ENCODE peak calls at places on chromosomes 2 and 18, in five cellular contexts. X, W, I, M and F are unnamed samples.

GRCh38 chr18:8507361-8507760 is 101.9 kb upstream of the RAB12 start:
- DNase-seq in X (no peak), W (no peak), I (no peak), M (no peak), F (no peak)

GRCh38 chr18:13916559-13916958 is 1.2 kb upstream of the MC2R start:
- DNase-seq in X (no peak), W (no peak), I (no peak), M (no peak), F (no peak)

GRCh38 chr2:60962534-60962933 is 55.0 kb upstream of the PEX13 start:
- DNase-seq in X (no peak), W (no peak), I (no peak), M (no peak), F (no peak)

GRCh38 chr2:58967736-58968135 is 726.6 kb upstream of the FANCL start:
- DNase-seq in X (no peak), W (peak), I (no peak), M (no peak), F (no peak)

GRCh38 chr18:27847412-27847811 is 329.5 kb downstream of the CDH2 start:
- DNase-seq in X (no peak), W (no peak), I (no peak), M (no peak), F (no peak)

GRCh38 chr2:11073791-11074190 is 81.5 kb upstream of the SLC66A3 start:
- DNase-seq in X (no peak), W (no peak), I (no peak), M (no peak), F (no peak)

GRCh38 chr2:27804146-27804545 is 32.6 kb downstream of the MRPL33 start:
- DNase-seq in X (no peak), W (no peak), I (no peak), M (no peak), F (no peak)

GRCh38 chr18:10518595-10519273 is 7.1 kb upstream of the NAPG start:
- DNase-seq in X (no peak), W (peak), I (no peak), M (no peak), F (no peak)

GRCh38 chr18:46013484-46014189 is 46.5 kb upstream of the EPG5 start:
- DNase-seq in X (no peak), W (no peak), I (no peak), M (no peak), F (no peak)

GRCh38 chr2:148984449-148984848 is 54.0 kb upstream of the LYPD6B start:
- DNase-seq in X (no peak), W (no peak), I (no peak), M (no peak), F (no peak)

GRCh38 chr2:9178905-9179571 is 27.6 kb upstream of the ASAP2 start:
- DNase-seq in X (peak), W (peak), I (no peak), M (no peak), F (no peak)

GRCh38 chr18:35616664-35617423 is 35.3 kb downstream of the GALNT1 start:
- DNase-seq in X (peak), W (peak), I (no peak), M (peak), F (peak)

GRCh38 chr2:28193552-28194383 is 198.9 kb upstream of the FOSL2 start:
- DNase-seq in X (peak), W (no peak), I (no peak), M (no peak), F (no peak)

GRCh38 chr18:51537487-51537886 is 340.0 kb upstream of the MEX3C start:
- DNase-seq in X (no peak), W (no peak), I (peak), M (no peak), F (no peak)

GRCh38 chr2:120678926-120679325 is 56.7 kb upstream of the GLI2 start:
- DNase-seq in X (no peak), W (no peak), I (no peak), M (no peak), F (no peak)

GRCh38 chr2:201107624-201108023 is 8.3 kb upstream of the CFLAR start:
- DNase-seq in X (no peak), W (no peak), I (no peak), M (no peak), F (no peak)

GRCh38 chr2:10564876-10565425 is 116.8 kb upstream of the ODC1 start:
- DNase-seq in X (no peak), W (no peak), I (no peak), M (no peak), F (no peak)

GRCh38 chr2:68238955-68239822 is 13.1 kb downstream of the PPP3R1 start:
- DNase-seq in X (no peak), W (no peak), I (no peak), M (no peak), F (no peak)

GRCh38 chr18:77815666-77816338 is 566.2 kb downstream of the GALR1 start:
- DNase-seq in X (no peak), W (no peak), I (no peak), M (no peak), F (no peak)

GRCh38 chr18:78239090-78239457 is 740.5 kb upstream of the SALL3 start:
- DNase-seq in X (no peak), W (no peak), I (no peak), M (no peak), F (no peak)

GRCh38 chr2:10575566-10576300 is 114.0 kb downstream of the NOL10 start:
- DNase-seq in X (peak), W (no peak), I (no peak), M (no peak), F (peak)

GRCh38 chr2:46183426-46183825 is 113.8 kb upstream of the EPAS1 start:
- DNase-seq in X (no peak), W (no peak), I (no peak), M (no peak), F (no peak)

GRCh38 chr18:78779996-78780718 is 199.5 kb upstream of the SALL3 start:
- DNase-seq in X (no peak), W (no peak), I (no peak), M (no peak), F (no peak)

GRCh38 chr18:80213173-80213572 is 34.1 kb downstream of the PARD6G start:
- DNase-seq in X (no peak), W (no peak), I (no peak), M (no peak), F (no peak)

GRCh38 chr2:29011650-29012060 is 30.6 kb downstream of the TOGARAM2 start:
- DNase-seq in X (no peak), W (no peak), I (no peak), M (peak), F (no peak)

DNA sequence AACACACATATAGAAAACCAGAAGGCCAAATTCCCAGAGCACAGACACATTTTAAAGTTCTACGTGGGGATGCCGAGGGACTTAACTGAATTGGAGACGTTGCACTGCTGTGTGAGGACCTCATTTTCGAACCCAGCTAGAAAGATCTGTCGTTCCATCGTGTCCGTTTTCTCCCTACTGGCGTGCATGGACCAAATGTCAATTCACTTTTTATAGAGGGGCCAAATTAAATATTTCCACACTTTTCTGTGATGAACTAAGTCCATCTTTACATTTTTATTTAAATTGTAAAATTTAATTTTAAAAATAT is 690 bp upstream of the TSHZ1 start:
- DNase-seq in X (no peak), W (no peak), I (no peak), M (no peak), F (no peak)
- H3K4me3 ChIP-seq in X (peak), W (peak), I (peak), M (peak), F (peak)

DNA sequence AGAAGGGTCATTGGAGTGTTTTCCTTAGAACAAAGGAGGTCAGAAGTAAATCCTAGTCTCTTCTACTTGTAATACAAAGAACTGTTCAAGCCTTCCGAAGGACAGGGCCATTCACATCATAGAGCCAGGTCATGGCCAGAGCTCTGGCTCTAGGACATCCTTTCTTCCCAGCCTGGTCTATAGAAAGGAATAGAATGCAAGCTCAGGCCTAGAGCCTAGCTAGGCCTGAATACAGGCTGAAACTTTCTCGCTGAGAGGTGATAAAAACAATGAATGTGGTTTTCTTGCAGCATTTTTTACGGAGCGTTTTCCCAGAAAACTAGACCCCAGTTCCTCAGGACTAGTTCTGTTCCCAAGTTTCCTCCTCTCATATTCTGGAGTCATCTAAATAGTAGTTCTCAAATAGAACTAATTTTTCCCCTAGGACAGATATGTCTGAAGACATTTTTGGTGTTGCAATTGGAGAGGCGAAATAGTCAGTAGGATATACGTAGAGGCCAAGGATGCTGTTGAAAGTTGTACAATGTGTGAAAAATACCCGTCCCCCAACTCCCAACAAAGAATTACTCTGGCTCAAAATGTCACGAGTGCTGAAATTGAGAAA is 6.8 kb downstream of the UGT1A6 start:
- DNase-seq in X (peak), W (no peak), I (no peak), M (no peak), F (no peak)
- H3K27ac ChIP-seq in X (peak), W (no peak), I (no peak), M (no peak), F (peak)

DNA sequence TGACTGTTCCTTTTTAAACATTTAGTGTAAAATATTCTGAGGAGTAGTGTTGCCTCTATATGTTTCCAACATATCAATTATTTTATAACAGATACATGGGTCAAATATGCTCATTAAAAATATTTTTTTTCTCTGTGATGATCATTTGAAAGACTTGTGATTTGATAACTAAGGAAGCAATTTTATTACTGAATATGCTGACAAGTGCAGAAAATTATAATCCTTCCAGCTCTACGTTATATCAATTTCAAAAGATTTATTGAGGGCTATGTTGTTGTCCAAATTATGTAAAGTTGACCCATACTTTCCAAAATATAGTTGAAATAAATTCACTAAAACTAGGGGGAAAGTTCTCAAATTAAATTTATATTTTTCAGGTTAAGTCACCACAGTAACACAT is 290.6 kb downstream of the NYAP2 start:
- DNase-seq in X (no peak), W (no peak), I (no peak), M (no peak), F (no peak)
- H3K4me3 ChIP-seq in X (no peak), W (no peak), I (no peak), M (no peak), F (no peak)

GRCh38 chr2:38690499-38691420 is 24.8 kb downstream of the GALM start:
- DNase-seq in X (peak), W (peak), I (no peak), M (no peak), F (peak)
- H3K27ac ChIP-seq in X (peak), W (peak), I (no peak), M (peak), F (peak)

GRCh38 chr2:140654565-140654964 is 1476.3 kb downstream of the LRP1B start:
- DNase-seq in X (no peak), W (no peak), I (no peak), M (no peak), F (no peak)

GRCh38 chr2:140658766-140659165 is 1472.0 kb downstream of the LRP1B start:
- DNase-seq in X (no peak), W (no peak), I (no peak), M (no peak), F (no peak)

GRCh38 chr2:140657657-140658056 is 1473.2 kb downstream of the LRP1B start:
- DNase-seq in X (no peak), W (no peak), I (no peak), M (no peak), F (no peak)

GRCh38 chr2:140659293-140659692 is 1471.5 kb downstream of the LRP1B start:
- DNase-seq in X (no peak), W (no peak), I (no peak), M (no peak), F (no peak)
- H3K4me3 ChIP-seq in X (no peak), W (no peak), I (no peak), M (no peak), F (no peak)

GRCh38 chr2:119352357-119352756 is 14.3 kb downstream of the C2orf76 start:
- DNase-seq in X (no peak), W (no peak), I (no peak), M (no peak), F (no peak)

GRCh38 chr2:119354860-119355259 is 11.8 kb downstream of the C2orf76 start:
- DNase-seq in X (no peak), W (no peak), I (no peak), M (no peak), F (no peak)

GRCh38 chr2:119350311-119350998 is 16.2 kb downstream of the C2orf76 start:
- DNase-seq in X (no peak), W (no peak), I (no peak), M (no peak), F (no peak)

DNA sequence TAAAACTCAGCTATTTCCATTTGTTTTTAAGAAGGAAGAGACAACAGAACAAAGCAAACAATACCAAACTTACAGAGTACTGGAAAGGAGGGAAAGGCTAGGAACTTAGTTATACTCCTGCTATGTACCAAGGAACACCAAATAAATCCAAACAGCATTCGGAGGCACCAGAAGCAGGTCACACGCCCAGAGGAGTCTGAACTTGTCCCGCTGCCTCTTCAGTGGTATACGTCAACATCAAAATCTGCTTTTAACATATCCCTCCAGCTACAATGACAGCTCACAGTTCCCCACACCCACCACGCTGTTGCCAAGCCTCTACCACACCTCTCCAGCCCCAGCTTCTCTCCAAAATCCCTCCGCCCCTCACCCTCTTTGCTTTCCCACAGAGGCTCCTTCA is 17.3 kb downstream of the C2orf76 start:
- DNase-seq in X (no peak), W (no peak), I (no peak), M (no peak), F (no peak)
- H3K27ac ChIP-seq in X (no peak), W (no peak), I (no peak), M (no peak), F (no peak)

GRCh38 chr2:172134270-172134669 is 31.6 kb upstream of the DLX2 start:
- DNase-seq in X (no peak), W (no peak), I (no peak), M (no peak), F (no peak)
- H3K4me3 ChIP-seq in X (no peak), W (no peak), I (no peak), M (no peak), F (no peak)

DNA sequence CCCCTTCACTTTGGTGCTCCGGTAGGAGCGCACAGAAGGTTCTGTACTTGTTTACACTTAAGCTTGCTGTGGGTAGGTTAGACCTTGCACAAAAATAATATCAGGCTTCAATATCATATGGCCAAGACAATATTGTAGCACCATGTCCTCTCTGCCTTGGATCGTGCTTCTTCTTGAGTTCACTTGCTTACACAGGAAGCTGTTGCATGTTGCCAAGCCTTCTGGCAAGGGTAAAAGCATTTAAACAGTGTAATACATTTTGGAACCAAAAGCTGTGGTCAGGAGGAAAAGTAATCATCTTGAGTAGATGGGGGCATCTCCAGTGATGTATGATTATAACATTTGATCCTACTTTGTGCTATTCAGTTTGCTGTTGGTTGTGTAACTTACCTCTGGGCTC is 197.5 kb downstream of the LTBP1 start:
- DNase-seq in X (no peak), W (no peak), I (no peak), M (no peak), F (no peak)
- H3K27ac ChIP-seq in X (no peak), W (no peak), I (no peak), M (no peak), F (no peak)